ENCODE peak calls at places on chromosomes 11 and 22, in ten cellular contexts. L is GF-D8, Q is T follicular helper cell, O is pancreas, C is cardiac septum, H is brain microvascular endothelial cell, I is progenitor cell of endocrine pancreas, J is A549, Y is NCI-H1436 treated with DMSO at 0.1 percent for 48 hours, V is endodermal cell. F is an unnamed sample.

GRCh38 chr11:101211407-101211975 is 81.9 kb upstream of the PGR start:
- DNase-seq in C (no peak), H (no peak), L (no peak), J (no peak), Q (no peak), I (no peak), V (no peak), O (no peak), Y (no peak), F (no peak)

GRCh38 chr11:18669211-18669593 is 29.4 kb upstream of the TMEM86A start:
- DNase-seq in H (no peak), Y (no peak), V (no peak), J (no peak), I (no peak), Q (no peak), L (no peak), C (no peak), O (peak), F (no peak)

GRCh38 chr11:132125855-132126841 is 755.7 kb downstream of the NTM start:
- DNase-seq in O (peak), H (no peak), J (no peak), V (peak), Q (no peak), L (no peak), C (no peak), I (no peak), Y (no peak), F (no peak)

GRCh38 chr11:96116341-96116740 is 192.4 kb upstream of the MTMR2 start:
- DNase-seq in V (no peak), J (no peak), L (no peak), O (no peak), Q (no peak), I (no peak), C (no peak), H (no peak), Y (no peak), F (no peak)

GRCh38 chr11:131186629-131187075 is 183.8 kb upstream of the NTM start:
- DNase-seq in Y (no peak), H (no peak), O (no peak), C (no peak), L (no peak), V (peak), J (no peak), I (no peak), Q (no peak), F (no peak)

GRCh38 chr11:76228122-76229000 is 22.1 kb upstream of the WNT11 start:
- DNase-seq in O (no peak), L (no peak), H (no peak), I (no peak), C (no peak), V (no peak), J (no peak), Q (no peak), Y (no peak), F (no peak)

GRCh38 chr11:123478352-123478986 is 48.4 kb downstream of the GRAMD1B start:
- DNase-seq in O (peak), C (no peak), J (peak), H (peak), L (peak), Y (peak), V (peak), I (no peak), Q (no peak), F (peak)

GRCh38 chr11:61797263-61797944 is 4.7 kb downstream of the FEN1 start:
- DNase-seq in Q (peak), C (no peak), L (peak), V (peak), Y (peak), O (peak), I (no peak), J (peak), H (peak), F (peak)

GRCh38 chr11:64007629-64008282 is 21.5 kb downstream of the OTUB1 start:
- DNase-seq in C (peak), I (peak), H (no peak), L (no peak), J (peak), O (peak), Q (no peak), V (peak), Y (no peak), F (no peak)

GRCh38 chr11:44379141-44380008 is 69.4 kb upstream of the ALX4 start:
- DNase-seq in V (no peak), Y (no peak), Q (no peak), I (no peak), J (no peak), H (no peak), O (no peak), C (peak), L (no peak), F (no peak)

GRCh38 chr11:105000797-105001196 is 22.2 kb downstream of the CASP5 start:
- DNase-seq in Q (peak), V (peak), L (no peak), H (no peak), Y (no peak), I (no peak), O (no peak), C (no peak), J (peak), F (peak)

GRCh38 chr11:113305440-113306336 is 8.7 kb upstream of the TTC12 start:
- DNase-seq in L (no peak), O (peak), J (peak), Y (no peak), C (no peak), Q (peak), V (peak), H (peak), I (peak), F (peak)

GRCh38 chr11:114368918-114369680 is 31.2 kb downstream of the C11orf71 start:
- DNase-seq in J (no peak), Q (no peak), I (no peak), C (no peak), H (no peak), L (no peak), Y (no peak), V (no peak), O (no peak), F (no peak)

GRCh38 chr22:46104881-46105493 is 45.3 kb upstream of the PPARA start:
- DNase-seq in Y (no peak), J (peak), Q (no peak), L (no peak), C (no peak), O (no peak), H (no peak), I (no peak), V (no peak), F (no peak)

GRCh38 chr22:39487826-39488520 is 14.1 kb upstream of the MIEF1 start:
- DNase-seq in Q (no peak), L (no peak), O (no peak), I (no peak), Y (no peak), H (no peak), V (no peak), C (no peak), J (no peak), F (no peak)

GRCh38 chr11:38648597-38648996 is 2050.6 kb upstream of the RAG2 start:
- DNase-seq in Y (no peak), H (no peak), L (no peak), V (no peak), C (no peak), Q (no peak), O (no peak), I (no peak), J (no peak), F (no peak)

GRCh38 chr11:2836335-2837095 is 49.1 kb downstream of the CDKN1C start:
- DNase-seq in V (no peak), H (no peak), Q (no peak), J (no peak), I (no peak), L (no peak), Y (no peak), C (no peak), O (no peak), F (no peak)

GRCh38 chr22:28759861-28760560 is 12.5 kb upstream of the CCDC117 start:
- DNase-seq in J (peak), Y (no peak), L (no peak), C (no peak), Q (no peak), I (no peak), H (no peak), V (peak), O (no peak), F (no peak)

GRCh38 chr22:40668611-40669390 is 10.5 kb upstream of the MCHR1 start:
- DNase-seq in J (peak), I (no peak), C (no peak), H (peak), Q (no peak), L (peak), Y (no peak), V (no peak), O (no peak), F (no peak)

GRCh38 chr11:74443071-74443864 is 24.1 kb downstream of the KCNE3 start:
- DNase-seq in Q (no peak), H (peak), C (no peak), V (peak), Y (peak), L (no peak), J (peak), I (no peak), O (peak), F (no peak)

GRCh38 chr22:22408731-22409696 is 99.5 kb downstream of the ZNF280B start:
- DNase-seq in I (no peak), L (peak), H (peak), Q (no peak), Y (no peak), J (peak), V (peak), C (no peak), O (no peak), F (no peak)

GRCh38 chr11:33699515-33700424 is 856 bp downstream of the C11orf91 start:
- DNase-seq in L (no peak), J (no peak), Y (no peak), O (no peak), I (no peak), V (no peak), C (no peak), Q (no peak), H (no peak), F (no peak)

GRCh38 chr11:71940561-71941219 is 11.8 kb downstream of the RNF121 start:
- DNase-seq in O (no peak), L (no peak), I (no peak), Y (no peak), H (no peak), J (no peak), Q (no peak), V (no peak), C (no peak), F (no peak)

GRCh38 chr22:36462475-36462790 is 19.0 kb downstream of the TXN2 start:
- DNase-seq in Q (no peak), V (no peak), L (no peak), H (no peak), I (no peak), J (no peak), Y (no peak), O (no peak), C (no peak), F (no peak)

GRCh38 chr11:575324-575995 is 810 bp upstream of the PHRF1 start:
- DNase-seq in J (no peak), L (no peak), Y (no peak), Q (no peak), H (no peak), O (peak), V (peak), I (no peak), C (no peak), F (no peak)

GRCh38 chr11:133903875-133904817 is 52.6 kb downstream of the IGSF9B start:
- DNase-seq in Y (no peak), O (no peak), C (peak), J (no peak), L (no peak), V (no peak), H (no peak), Q (no peak), I (no peak), F (no peak)

GRCh38 chr22:26860233-26860765 is 202.9 kb downstream of the MIAT start:
- DNase-seq in V (no peak), I (no peak), J (no peak), Q (no peak), Y (no peak), L (no peak), H (no peak), C (no peak), O (no peak), F (no peak)

GRCh38 chr11:64802370-64803162 is 448 bp downstream of the MAP4K2 start:
- DNase-seq in V (no peak), I (no peak), Q (no peak), L (no peak), J (no peak), O (no peak), H (no peak), C (no peak), Y (no peak), F (peak)

GRCh38 chr11:12157241-12157661 is 46.9 kb downstream of the MICAL2 start:
- DNase-seq in Q (no peak), O (no peak), V (no peak), H (no peak), L (no peak), Y (no peak), J (no peak), C (no peak), I (no peak), F (no peak)

GRCh38 chr11:102347526-102348331 is 715 bp downstream of the BIRC2 start:
- DNase-seq in J (peak), H (peak), O (peak), V (peak), Y (no peak), L (peak), Q (no peak), C (no peak), I (no peak), F (no peak)

GRCh38 chr22:31227186-31227585 is 15.1 kb downstream of the LIMK2 start:
- DNase-seq in C (no peak), Y (no peak), J (no peak), L (no peak), Q (no peak), V (no peak), O (no peak), H (no peak), I (no peak), F (no peak)

GRCh38 chr22:31179345-31179744 is 19.4 kb downstream of the RNF185 start:
- DNase-seq in V (no peak), Y (no peak), I (no peak), H (no peak), Q (no peak), L (no peak), O (no peak), J (peak), C (no peak), F (no peak)

GRCh38 chr11:129766858-129767604 is 48.6 kb upstream of the TMEM45B start:
- DNase-seq in I (peak), V (peak), H (peak), Q (no peak), C (no peak), O (no peak), J (peak), L (peak), Y (no peak), F (no peak)

GRCh38 chr11:3905080-3905953 is 49.9 kb downstream of the STIM1 start:
- DNase-seq in Y (no peak), V (no peak), C (no peak), Q (peak), L (peak), O (peak), I (no peak), H (peak), J (peak), F (peak)

GRCh38 chr11:18534230-18534629 is 7.5 kb upstream of the TSG101 start:
- DNase-seq in H (no peak), Y (no peak), Q (no peak), L (no peak), V (no peak), I (no peak), C (no peak), O (no peak), J (no peak), F (no peak)

F was measured in CD4-positive, alpha-beta T cell.